ENCODE peak calls at places on chromosomes 7 and 10, in seven cellular contexts. C is H9, S is neuronal stem cell, Q is trophoblast cell, T is IMR-90, V is H1, R is mesenchymal stem cell. P is an unnamed sample.

GRCh38 chr10:14676732-14677131 is 98.0 kb downstream of the FAM107B start:
- DNase-seq in Q (no peak), R (no peak), V (no peak), S (no peak), C (no peak), T (no peak), P (no peak)

GRCh38 chr10:103666109-103666508 is 172.6 kb downstream of the NEURL1 start:
- DNase-seq in R (no peak), Q (peak), S (no peak), T (peak), V (peak), C (peak), P (peak)

GRCh38 chr7:149599636-149600206 is 102.1 kb upstream of the ZNF746 start:
- DNase-seq in R (no peak), C (no peak), V (no peak), S (no peak), T (no peak), Q (no peak), P (no peak)

GRCh38 chr10:97025613-97026242 is 160.0 kb downstream of the SLIT1 start:
- DNase-seq in R (peak), Q (peak), C (peak), T (peak), V (peak), S (peak), P (peak)

GRCh38 chr10:116371737-116372136 is 47.5 kb downstream of the CCDC172 start:
- DNase-seq in Q (no peak), T (no peak), R (peak), V (no peak), C (no peak), S (no peak), P (peak)

GRCh38 chr7:96636979-96637378 is 72.7 kb downstream of the SEM1 start:
- DNase-seq in V (no peak), R (no peak), S (no peak), T (no peak), Q (no peak), C (no peak), P (no peak)

GRCh38 chr7:141541375-141541774 is 9.8 kb upstream of the AGK start:
- DNase-seq in C (no peak), S (no peak), R (no peak), Q (no peak), T (no peak), V (no peak), P (no peak)

GRCh38 chr10:114042895-114043531 is 653 bp upstream of the ADRB1 start:
- DNase-seq in R (peak), V (peak), S (no peak), C (peak), Q (peak), T (peak), P (peak)

GRCh38 chr10:37754538-37755323 is 102.7 kb downstream of the ZNF248 start:
- DNase-seq in T (no peak), R (no peak), C (no peak), V (peak), S (no peak), Q (peak), P (peak)

GRCh38 chr7:23276381-23276780 is 22.8 kb upstream of the MALSU1 start:
- DNase-seq in C (peak), S (no peak), V (no peak), T (no peak), R (peak), Q (no peak), P (peak)

GRCh38 chr7:7265057-7265456 is 82.7 kb downstream of the C1GALT1 start:
- DNase-seq in V (no peak), T (peak), C (no peak), S (no peak), R (peak), Q (peak), P (no peak)

GRCh38 chr10:59904431-59905065 is 1.8 kb downstream of the CCDC6 start:
- DNase-seq in Q (no peak), V (no peak), C (no peak), S (no peak), T (no peak), R (no peak), P (peak)

GRCh38 chr10:113139695-113140094 is 189.6 kb downstream of the TCF7L2 start:
- DNase-seq in R (peak), C (no peak), T (peak), Q (no peak), V (no peak), S (no peak), P (peak)

GRCh38 chr10:28754930-28755718 is 77.8 kb downstream of the BAMBI start:
- DNase-seq in Q (peak), V (no peak), T (peak), C (no peak), R (peak), S (no peak), P (peak)

GRCh38 chr10:86225098-86225782 is 141.4 kb downstream of the GRID1 start:
- DNase-seq in V (no peak), S (no peak), C (no peak), T (peak), R (no peak), Q (no peak), P (peak)

GRCh38 chr10:98371421-98371820 is 43.6 kb downstream of the PYROXD2 start:
- DNase-seq in R (no peak), C (no peak), Q (no peak), V (no peak), T (no peak), S (no peak), P (no peak)

GRCh38 chr10:125266541-125266940 is 106.2 kb upstream of the CTBP2 start:
- DNase-seq in C (no peak), V (no peak), Q (no peak), T (peak), R (no peak), S (no peak), P (no peak)

GRCh38 chr7:96729795-96730194 is 20.1 kb upstream of the SEM1 start:
- DNase-seq in T (no peak), Q (peak), R (no peak), C (no peak), S (no peak), V (no peak), P (no peak)

GRCh38 chr7:20083781-20084180 is 133.4 kb downstream of the MACC1 start:
- DNase-seq in V (no peak), C (no peak), R (peak), S (no peak), Q (peak), T (peak), P (peak)

GRCh38 chr7:107785926-107786325 is 17.1 kb downstream of the SLC26A3 start:
- DNase-seq in T (no peak), S (no peak), V (no peak), Q (no peak), R (peak), C (no peak), P (no peak)

GRCh38 chr10:120614685-120615084 is 157.7 kb downstream of the PLPP4 start:
- DNase-seq in R (no peak), T (no peak), C (no peak), S (no peak), Q (no peak), V (no peak), P (no peak)

GRCh38 chr7:11315687-11316258 is 342.1 kb downstream of the PHF14 start:
- DNase-seq in S (no peak), R (no peak), V (no peak), Q (no peak), C (no peak), T (no peak), P (peak)

GRCh38 chr7:25073451-25073850 is 51.6 kb downstream of the CYCS start:
- DNase-seq in C (no peak), S (no peak), Q (no peak), R (peak), V (no peak), T (peak), P (no peak)

GRCh38 chr10:129890170-129890569 is 73.9 kb downstream of the EBF3 start:
- DNase-seq in S (no peak), T (no peak), Q (no peak), C (no peak), V (no peak), R (no peak), P (no peak)

GRCh38 chr7:127514499-127514898 is 70.9 kb downstream of the GCC1 start:
- DNase-seq in V (no peak), C (no peak), T (peak), S (no peak), Q (peak), R (peak), P (peak)

GRCh38 chr10:5811387-5811821 is 1.8 kb downstream of the GDI2 start:
- DNase-seq in T (peak), Q (peak), R (peak), V (no peak), S (peak), C (no peak), P (peak)

GRCh38 chr10:49518982-49519578 is 19.8 kb downstream of the ERCC6 start:
- DNase-seq in V (peak), S (peak), R (peak), T (peak), C (peak), Q (peak), P (peak)

GRCh38 chr10:44016589-44017482 is 368.1 kb downstream of the CXCL12 start:
- DNase-seq in S (no peak), V (no peak), T (peak), C (no peak), Q (no peak), R (no peak), P (no peak)

GRCh38 chr7:86926732-86927131 is 132.7 kb downstream of the ELAPOR2 start:
- DNase-seq in Q (peak), V (no peak), R (peak), C (no peak), T (peak), S (peak), P (peak)

GRCh38 chr10:96339956-96340904 is 18.6 kb downstream of the OPALIN start:
- DNase-seq in S (peak), Q (peak), V (peak), T (peak), C (peak), R (peak), P (peak)

GRCh38 chr10:10824611-10825148 is 193.0 kb upstream of the CELF2 start:
- DNase-seq in V (no peak), Q (no peak), S (no peak), R (peak), C (no peak), T (peak), P (no peak)

GRCh38 chr10:29849434-29849833 is 210.0 kb downstream of the JCAD start:
- DNase-seq in C (no peak), T (peak), R (peak), V (no peak), Q (no peak), S (no peak), P (no peak)

GRCh38 chr7:96181174-96181573 is 140.7 kb downstream of the SLC25A13 start:
- DNase-seq in S (no peak), Q (no peak), C (no peak), V (no peak), R (no peak), T (no peak), P (no peak)

GRCh38 chr10:107434201-107434600 is 269.7 kb upstream of the SORCS1 start:
- DNase-seq in V (no peak), T (no peak), Q (no peak), C (no peak), R (no peak), S (no peak), P (no peak)

GRCh38 chr10:107434854-107435253 is 270.3 kb upstream of the SORCS1 start:
- DNase-seq in T (no peak), C (no peak), Q (no peak), S (no peak), R (no peak), V (no peak), P (no peak)

GRCh38 chr10:107436568-107436967 is 272.1 kb upstream of the SORCS1 start:
- DNase-seq in V (no peak), R (no peak), Q (no peak), T (no peak), C (no peak), S (no peak), P (no peak)

GRCh38 chr10:107440741-107441140 is 276.2 kb upstream of the SORCS1 start:
- DNase-seq in T (no peak), C (no peak), V (no peak), S (no peak), Q (no peak), R (no peak), P (no peak)

DNA sequence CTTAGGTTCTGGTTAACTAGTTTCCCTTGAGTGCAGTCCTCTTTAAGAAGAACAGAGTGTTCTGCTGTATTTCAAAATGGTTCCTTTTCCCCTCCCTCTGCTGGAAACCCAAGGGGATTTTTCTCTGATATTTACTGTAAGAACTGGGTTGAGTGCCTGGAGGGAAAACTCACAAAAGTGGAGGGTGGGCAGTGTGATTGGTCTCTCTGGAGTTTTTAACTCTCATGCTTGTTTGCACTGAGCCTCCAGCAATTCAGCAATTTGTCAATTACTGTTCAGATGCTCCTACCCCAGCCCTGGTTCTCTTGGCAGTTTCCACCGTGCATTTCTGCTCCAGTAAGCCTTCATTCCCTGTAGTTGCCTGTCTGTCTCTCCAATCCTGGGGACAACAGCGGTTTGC is 273.4 kb upstream of the SORCS1 start:
- DNase-seq in C (no peak), Q (no peak), S (no peak), R (no peak), T (no peak), V (no peak), P (no peak)
- H2BK120ac ChIP-seq in C (no peak), Q (no peak), S (no peak), R (no peak), T (no peak), V (no peak), P (no peak)

DNA sequence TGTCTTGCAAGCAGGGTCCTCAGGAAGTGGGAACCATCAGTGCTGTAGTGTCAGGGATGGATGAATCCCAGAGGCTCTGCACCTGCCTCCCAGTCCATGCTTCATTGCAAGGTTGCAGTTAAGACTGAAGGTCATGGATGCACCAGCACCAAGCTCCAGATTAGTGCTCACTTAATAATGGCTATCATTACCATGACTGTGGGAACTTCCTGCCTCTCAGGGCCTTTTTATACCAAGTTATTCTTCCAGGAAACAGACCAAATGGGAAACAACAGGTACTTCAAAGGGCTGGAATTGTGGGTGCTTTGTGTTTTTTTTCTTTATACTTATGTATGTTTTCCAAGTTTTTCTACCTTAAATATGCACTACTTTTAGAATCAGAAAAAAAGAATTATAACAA is 197.7 kb downstream of the CYP26A1 start:
- DNase-seq in R (no peak), C (no peak), V (no peak), T (no peak), Q (no peak), S (no peak), P (no peak)
- H2BK120ac ChIP-seq in R (no peak), C (no peak), V (peak), T (no peak), Q (no peak), S (no peak), P (peak)

GRCh38 chr10:102069066-102069465 is 3.9 kb downstream of the HPS6 start:
- DNase-seq in V (no peak), S (no peak), Q (no peak), C (no peak), T (no peak), R (no peak), P (no peak)

GRCh38 chr10:102066421-102067068 is 1.4 kb downstream of the HPS6 start:
- DNase-seq in R (no peak), S (no peak), T (no peak), Q (no peak), V (no peak), C (no peak), P (no peak)

GRCh38 chr10:102068216-102068615 is 3.1 kb downstream of the HPS6 start:
- DNase-seq in R (no peak), T (no peak), S (no peak), C (no peak), Q (no peak), V (no peak), P (no peak)

GRCh38 chr10:102065561-102066420 is 642 bp downstream of the HPS6 start:
- DNase-seq in Q (no peak), S (peak), R (peak), V (no peak), T (peak), C (peak), P (peak)

GRCh38 chr10:102067091-102067916 is 2.2 kb downstream of the HPS6 start:
- DNase-seq in Q (no peak), V (no peak), C (no peak), S (no peak), R (no peak), T (no peak), P (no peak)
- H2BK120ac ChIP-seq in Q (no peak), V (no peak), C (no peak), S (no peak), R (no peak), T (no peak), P (no peak)

GRCh38 chr7:2510130-2510776 is 9.3 kb upstream of the LFNG start:
- DNase-seq in T (no peak), C (no peak), Q (no peak), R (no peak), S (no peak), V (no peak), P (no peak)
- H2BK120ac ChIP-seq in T (no peak), C (no peak), Q (no peak), R (no peak), S (peak), V (peak), P (no peak)

DNA sequence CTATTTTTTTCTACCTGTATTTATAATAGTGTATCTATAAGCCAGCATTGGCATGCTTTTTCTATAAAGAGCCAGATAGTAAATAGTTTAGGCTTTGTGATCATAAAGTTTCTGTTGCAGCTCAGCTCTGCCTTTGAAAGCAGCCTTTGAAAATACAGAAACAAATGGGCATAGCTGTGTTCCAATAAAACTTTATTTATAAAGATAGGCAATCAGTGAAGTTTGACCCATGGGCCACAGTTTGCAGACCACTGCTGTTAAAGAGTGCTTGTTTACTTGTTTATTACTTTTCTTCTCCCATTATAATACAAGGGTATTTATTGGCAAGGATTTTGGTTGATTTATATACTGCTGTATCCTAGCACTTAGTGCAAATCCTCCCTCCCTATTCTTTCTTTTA is 72.5 kb downstream of the SRI start:
- DNase-seq in T (no peak), Q (no peak), V (no peak), C (no peak), R (no peak), S (no peak), P (no peak)
- H2BK120ac ChIP-seq in T (no peak), Q (no peak), V (no peak), C (no peak), R (no peak), S (no peak), P (no peak)

GRCh38 chr10:79328147-79328701 is 19.0 kb upstream of the PPIF start:
- DNase-seq in S (no peak), T (no peak), V (no peak), C (no peak), R (no peak), Q (no peak), P (no peak)
- H2BK120ac ChIP-seq in S (no peak), T (peak), V (no peak), C (no peak), R (no peak), Q (no peak), P (no peak)

GRCh38 chr7:27134392-27134791 is 3.8 kb upstream of the HOXA4 start:
- DNase-seq in R (peak), S (no peak), T (peak), V (no peak), Q (peak), C (no peak), P (no peak)
- H2BK120ac ChIP-seq in R (no peak), S (no peak), T (no peak), V (no peak), Q (no peak), C (no peak), P (no peak)

DNA sequence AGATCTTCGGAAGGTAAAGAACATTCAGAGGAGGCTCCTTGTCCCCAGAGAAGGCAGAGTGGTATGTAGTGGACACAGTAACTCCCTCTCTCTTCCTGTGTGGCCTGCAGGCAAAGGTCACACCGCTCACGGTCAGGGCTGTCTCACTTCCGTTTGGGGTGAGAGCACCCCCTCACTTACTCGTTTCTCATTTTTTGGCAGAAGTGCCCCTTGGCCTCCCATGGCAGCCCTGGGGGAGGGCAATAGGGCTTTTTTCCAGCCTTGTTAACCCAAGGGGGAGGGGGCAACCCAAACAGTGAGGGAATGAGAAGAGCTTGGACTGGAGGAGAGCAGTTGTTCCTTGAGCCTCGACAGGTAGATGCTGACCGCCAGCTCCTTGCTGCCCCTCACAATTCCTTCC is 31.8 kb upstream of the SRGN start:
- DNase-seq in V (no peak), C (no peak), R (no peak), T (no peak), Q (no peak), S (no peak), P (no peak)
- H2BK120ac ChIP-seq in V (no peak), C (no peak), R (no peak), T (peak), Q (no peak), S (no peak), P (no peak)